ENCODE peak calls at places on chromosomes 12 and 14, in four cellular contexts. One of them, this sample, is unnamed.

GRCh38 chr12:30908389-30909087 is 18.0 kb upstream of the TSPAN11 start:
- DNase-seq in AG08396: no peak
- DNase-seq in fibroblast of mammary gland: peak
- DNase-seq in activated CD4-positive, CD25-positive, alpha-beta regulatory T cell: no peak
- DNase-seq in this sample: no peak

GRCh38 chr14:61560323-61560722 is 135.0 kb upstream of the HIF1A start:
- DNase-seq in AG08396: no peak
- DNase-seq in fibroblast of mammary gland: peak
- DNase-seq in activated CD4-positive, CD25-positive, alpha-beta regulatory T cell: no peak
- DNase-seq in this sample: no peak

GRCh38 chr12:69608114-69608513 is 2.6 kb downstream of the LRRC10 start:
- DNase-seq in AG08396: no peak
- DNase-seq in fibroblast of mammary gland: peak
- DNase-seq in activated CD4-positive, CD25-positive, alpha-beta regulatory T cell: no peak
- DNase-seq in this sample: no peak

GRCh38 chr14:105364100-105364708 is 34.1 kb upstream of the TEX22 start:
- DNase-seq in AG08396: peak
- DNase-seq in fibroblast of mammary gland: peak
- DNase-seq in activated CD4-positive, CD25-positive, alpha-beta regulatory T cell: peak
- DNase-seq in this sample: no peak

GRCh38 chr14:50447491-50447890 is 50.8 kb upstream of the CDKL1 start:
- DNase-seq in AG08396: no peak
- DNase-seq in fibroblast of mammary gland: peak
- DNase-seq in activated CD4-positive, CD25-positive, alpha-beta regulatory T cell: no peak
- DNase-seq in this sample: no peak

GRCh38 chr12:47745485-47746041 is 13.1 kb downstream of the RAPGEF3 start:
- DNase-seq in AG08396: no peak
- DNase-seq in fibroblast of mammary gland: no peak
- DNase-seq in activated CD4-positive, CD25-positive, alpha-beta regulatory T cell: no peak
- DNase-seq in this sample: no peak

GRCh38 chr12:3091030-3091304 is 13.8 kb downstream of the TSPAN9 start:
- DNase-seq in AG08396: no peak
- DNase-seq in fibroblast of mammary gland: no peak
- DNase-seq in activated CD4-positive, CD25-positive, alpha-beta regulatory T cell: no peak
- DNase-seq in this sample: no peak

GRCh38 chr14:63512861-63513260 is 30.3 kb downstream of the PPP2R5E start:
- DNase-seq in AG08396: no peak
- DNase-seq in fibroblast of mammary gland: no peak
- DNase-seq in activated CD4-positive, CD25-positive, alpha-beta regulatory T cell: no peak
- DNase-seq in this sample: no peak

GRCh38 chr12:30806989-30807694 is 52.4 kb upstream of the CAPRIN2 start:
- DNase-seq in AG08396: peak
- DNase-seq in fibroblast of mammary gland: peak
- DNase-seq in activated CD4-positive, CD25-positive, alpha-beta regulatory T cell: no peak
- DNase-seq in this sample: no peak

GRCh38 chr14:105748204-105748578 is 221.8 kb downstream of the TMEM121 start:
- DNase-seq in AG08396: peak
- DNase-seq in fibroblast of mammary gland: no peak
- DNase-seq in activated CD4-positive, CD25-positive, alpha-beta regulatory T cell: no peak
- DNase-seq in this sample: peak

GRCh38 chr14:59044707-59045106 is 143.8 kb upstream of the DAAM1 start:
- DNase-seq in AG08396: no peak
- DNase-seq in fibroblast of mammary gland: no peak
- DNase-seq in activated CD4-positive, CD25-positive, alpha-beta regulatory T cell: no peak
- DNase-seq in this sample: no peak

GRCh38 chr12:71589478-71589881 is 74.2 kb downstream of the ZFC3H1 start:
- DNase-seq in AG08396: peak
- DNase-seq in fibroblast of mammary gland: peak
- DNase-seq in activated CD4-positive, CD25-positive, alpha-beta regulatory T cell: no peak
- DNase-seq in this sample: no peak

GRCh38 chr12:122886161-122886560 is 9.8 kb downstream of the VPS37B start:
- DNase-seq in AG08396: no peak
- DNase-seq in fibroblast of mammary gland: no peak
- DNase-seq in activated CD4-positive, CD25-positive, alpha-beta regulatory T cell: no peak
- DNase-seq in this sample: no peak

GRCh38 chr12:52259850-52260249 is 14.6 kb upstream of the KRT86 start:
- DNase-seq in AG08396: no peak
- DNase-seq in fibroblast of mammary gland: no peak
- DNase-seq in activated CD4-positive, CD25-positive, alpha-beta regulatory T cell: no peak
- DNase-seq in this sample: no peak

GRCh38 chr12:49664591-49665146 is 41.3 kb downstream of the PRPF40B start:
- DNase-seq in AG08396: no peak
- DNase-seq in fibroblast of mammary gland: no peak
- DNase-seq in activated CD4-positive, CD25-positive, alpha-beta regulatory T cell: no peak
- DNase-seq in this sample: no peak

GRCh38 chr14:92641306-92641705 is 107.1 kb downstream of the LGMN start:
- DNase-seq in AG08396: no peak
- DNase-seq in fibroblast of mammary gland: no peak
- DNase-seq in activated CD4-positive, CD25-positive, alpha-beta regulatory T cell: no peak
- DNase-seq in this sample: no peak

GRCh38 chr12:11773889-11774677 is 124.6 kb downstream of the ETV6 start:
- DNase-seq in AG08396: no peak
- DNase-seq in fibroblast of mammary gland: no peak
- DNase-seq in activated CD4-positive, CD25-positive, alpha-beta regulatory T cell: no peak
- DNase-seq in this sample: no peak

GRCh38 chr12:113875681-113876080 is 90.4 kb downstream of the RBM19 start:
- DNase-seq in AG08396: no peak
- DNase-seq in fibroblast of mammary gland: peak
- DNase-seq in activated CD4-positive, CD25-positive, alpha-beta regulatory T cell: no peak
- DNase-seq in this sample: peak

GRCh38 chr14:106506901-106507305 is 980.5 kb downstream of the TMEM121 start:
- DNase-seq in AG08396: no peak
- DNase-seq in fibroblast of mammary gland: no peak
- DNase-seq in activated CD4-positive, CD25-positive, alpha-beta regulatory T cell: peak
- DNase-seq in this sample: no peak

GRCh38 chr14:24378981-24379906 is 11.3 kb downstream of the NFATC4 start:
- DNase-seq in AG08396: no peak
- DNase-seq in fibroblast of mammary gland: no peak
- DNase-seq in activated CD4-positive, CD25-positive, alpha-beta regulatory T cell: no peak
- DNase-seq in this sample: no peak

GRCh38 chr14:75277000-75277795 is 1.4 kb upstream of the FOS start:
- DNase-seq in AG08396: peak
- DNase-seq in fibroblast of mammary gland: peak
- DNase-seq in activated CD4-positive, CD25-positive, alpha-beta regulatory T cell: no peak
- DNase-seq in this sample: no peak

GRCh38 chr14:30610719-30611388 is 11.3 kb upstream of the SCFD1 start:
- DNase-seq in AG08396: peak
- DNase-seq in fibroblast of mammary gland: peak
- DNase-seq in activated CD4-positive, CD25-positive, alpha-beta regulatory T cell: no peak
- DNase-seq in this sample: no peak

GRCh38 chr14:69005432-69006148 is 26.5 kb upstream of the ACTN1 start:
- DNase-seq in AG08396: peak
- DNase-seq in fibroblast of mammary gland: peak
- DNase-seq in activated CD4-positive, CD25-positive, alpha-beta regulatory T cell: no peak
- DNase-seq in this sample: peak

GRCh38 chr12:19957578-19957977 is 410.8 kb upstream of the PDE3A start:
- DNase-seq in AG08396: no peak
- DNase-seq in fibroblast of mammary gland: peak
- DNase-seq in activated CD4-positive, CD25-positive, alpha-beta regulatory T cell: no peak
- DNase-seq in this sample: no peak

GRCh38 chr12:47955059-47955458 is 8.3 kb upstream of the TMEM106C start:
- DNase-seq in AG08396: no peak
- DNase-seq in fibroblast of mammary gland: no peak
- DNase-seq in activated CD4-positive, CD25-positive, alpha-beta regulatory T cell: no peak
- DNase-seq in this sample: no peak

GRCh38 chr12:85445060-85445938 is 165.3 kb downstream of the ALX1 start:
- DNase-seq in AG08396: no peak
- DNase-seq in fibroblast of mammary gland: no peak
- DNase-seq in activated CD4-positive, CD25-positive, alpha-beta regulatory T cell: no peak
- DNase-seq in this sample: no peak

GRCh38 chr12:106188249-106188648 is 49.5 kb upstream of the NUAK1 start:
- DNase-seq in AG08396: no peak
- DNase-seq in fibroblast of mammary gland: no peak
- DNase-seq in activated CD4-positive, CD25-positive, alpha-beta regulatory T cell: no peak
- DNase-seq in this sample: no peak

GRCh38 chr12:94707892-94708291 is 57.5 kb upstream of the TMCC3 start:
- DNase-seq in AG08396: peak
- DNase-seq in fibroblast of mammary gland: peak
- DNase-seq in activated CD4-positive, CD25-positive, alpha-beta regulatory T cell: no peak
- DNase-seq in this sample: no peak

GRCh38 chr12:126708492-126708896 is 1558.5 kb upstream of the TMEM132C start:
- DNase-seq in AG08396: no peak
- DNase-seq in fibroblast of mammary gland: peak
- DNase-seq in activated CD4-positive, CD25-positive, alpha-beta regulatory T cell: no peak
- DNase-seq in this sample: no peak

GRCh38 chr14:51368721-51369163 is 128.7 kb downstream of the TMX1 start:
- DNase-seq in AG08396: peak
- DNase-seq in fibroblast of mammary gland: peak
- DNase-seq in activated CD4-positive, CD25-positive, alpha-beta regulatory T cell: no peak
- DNase-seq in this sample: peak

GRCh38 chr12:65634061-65634460 is 190.2 kb upstream of the HMGA2 start:
- DNase-seq in AG08396: no peak
- DNase-seq in fibroblast of mammary gland: no peak
- DNase-seq in activated CD4-positive, CD25-positive, alpha-beta regulatory T cell: no peak
- DNase-seq in this sample: no peak

GRCh38 chr12:123062682-123063426 is 82.4 kb downstream of the ARL6IP4 start:
- DNase-seq in AG08396: peak
- DNase-seq in fibroblast of mammary gland: peak
- DNase-seq in activated CD4-positive, CD25-positive, alpha-beta regulatory T cell: no peak
- DNase-seq in this sample: peak

GRCh38 chr14:89899917-89900680 is 54.4 kb downstream of the EFCAB11 start:
- DNase-seq in AG08396: peak
- DNase-seq in fibroblast of mammary gland: peak
- DNase-seq in activated CD4-positive, CD25-positive, alpha-beta regulatory T cell: no peak
- DNase-seq in this sample: no peak

GRCh38 chr12:126337556-126337955 is 1272.3 kb downstream of the AACS start:
- DNase-seq in AG08396: no peak
- DNase-seq in fibroblast of mammary gland: peak
- DNase-seq in activated CD4-positive, CD25-positive, alpha-beta regulatory T cell: no peak
- DNase-seq in this sample: peak

GRCh38 chr12:106030210-106031175 is 108.3 kb downstream of the NUAK1 start:
- DNase-seq in AG08396: peak
- DNase-seq in fibroblast of mammary gland: peak
- DNase-seq in activated CD4-positive, CD25-positive, alpha-beta regulatory T cell: no peak
- DNase-seq in this sample: peak

GRCh38 chr12:26555139-26555538 is 277.9 kb downstream of the ITPR2 start:
- DNase-seq in AG08396: no peak
- DNase-seq in fibroblast of mammary gland: peak
- DNase-seq in activated CD4-positive, CD25-positive, alpha-beta regulatory T cell: no peak
- DNase-seq in this sample: no peak